ENCODE peak calls at places on chromosomes 7 and 10, in ten cellular contexts. H is fibroblast of mammary gland; B is progenitor cell of endocrine pancreas; X is activated CD8-positive, alpha-beta memory T cell treated with anti-CD3 and anti-CD28 coated beads for 48 hours; D is NCI-H226; U is stimulated activated CD4-positive, alpha-beta T cell treated with anti-CD3 and anti-CD28 coated beads, Interleukin-15, amount 100 ng/mL, for 1 hour; Z is astrocyte of the spinal cord; Y is kidney epithelial cell; J is NCI-H1694 treated with DMSO at 0.1 percent for 48 hours; S is left colon. F is an unnamed sample.

GRCh38 chr10:44966816-44967509 is 7.4 kb downstream of the RASSF4 start:
- DNase-seq in H (no peak), B (no peak), X (no peak), D (no peak), U (no peak), Z (no peak), Y (no peak), J (no peak), S (no peak), F (no peak)

GRCh38 chr7:97026705-97027426 is 2.2 kb upstream of the DLX5 start:
- DNase-seq in H (no peak), B (no peak), X (no peak), D (no peak), U (no peak), Z (no peak), Y (no peak), J (no peak), S (no peak), F (no peak)

GRCh38 chr10:61215276-61215675 is 237.9 kb downstream of the TMEM26 start:
- DNase-seq in H (no peak), B (no peak), X (no peak), D (no peak), U (no peak), Z (peak; percentile 1), Y (no peak), J (no peak), S (no peak), F (no peak)

GRCh38 chr10:97333351-97333600 is 1.3 kb downstream of the FRAT2 start:
- DNase-seq in H (peak; percentile 59), B (no peak), X (no peak), D (no peak), U (no peak), Z (peak; percentile 54), Y (no peak), J (no peak), S (no peak), F (no peak)

GRCh38 chr7:107978815-107979408 is 24.0 kb downstream of the LAMB1 start:
- DNase-seq in H (no peak), B (no peak), X (no peak), D (no peak), U (no peak), Z (no peak), Y (no peak), J (no peak), S (no peak), F (no peak)

GRCh38 chr7:141073641-141074161 is at the start of gene TMEM178B:
- DNase-seq in H (no peak), B (peak; percentile 17), X (no peak), D (no peak), U (no peak), Z (no peak), Y (no peak), J (no peak), S (no peak), F (no peak)

GRCh38 chr7:100933735-100934134 is 15.6 kb upstream of the MUC3A start:
- DNase-seq in H (no peak), B (no peak), X (no peak), D (no peak), U (no peak), Z (no peak), Y (no peak), J (no peak), S (no peak), F (no peak)

GRCh38 chr10:52563361-52563760 is 209.2 kb downstream of the MBL2 start:
- DNase-seq in H (peak; percentile 49), B (no peak), X (no peak), D (no peak), U (no peak), Z (no peak), Y (no peak), J (no peak), S (no peak), F (no peak)

GRCh38 chr10:110508806-110509544 is 11.3 kb downstream of the DUSP5 start:
- DNase-seq in H (peak; percentile 37), B (no peak), X (no peak), D (no peak), U (no peak), Z (peak; percentile 10), Y (no peak), J (no peak), S (no peak), F (no peak)

GRCh38 chr7:32761451-32762320 is 129.9 kb downstream of the KBTBD2 start:
- DNase-seq in H (no peak), B (no peak), X (no peak), D (no peak), U (no peak), Z (no peak), Y (no peak), J (no peak), S (no peak), F (no peak)

GRCh38 chr7:30143748-30144251 is 9.0 kb downstream of the MTURN start:
- DNase-seq in H (peak; percentile 77), B (no peak), X (no peak), D (peak; percentile 57), U (no peak), Z (peak; percentile 35), Y (peak; percentile 58), J (no peak), S (no peak), F (no peak)

GRCh38 chr10:114349505-114350211 is 54.6 kb downstream of the AFAP1L2 start:
- DNase-seq in H (no peak), B (no peak), X (no peak), D (no peak), U (no peak), Z (no peak), Y (no peak), J (no peak), S (no peak), F (no peak)

GRCh38 chr10:28719789-28720436 is 42.6 kb downstream of the BAMBI start:
- DNase-seq in H (peak; percentile 23), B (no peak), X (no peak), D (peak; percentile 38), U (no peak), Z (peak; percentile 30), Y (no peak), J (no peak), S (no peak), F (no peak)

GRCh38 chr10:35643976-35644799 is 2.1 kb upstream of the FZD8 start:
- DNase-seq in H (no peak), B (no peak), X (no peak), D (no peak), U (no peak), Z (peak; percentile 9), Y (no peak), J (no peak), S (no peak), F (no peak)

GRCh38 chr7:111047595-111047994 is 43.3 kb upstream of the LRRN3 start:
- DNase-seq in H (no peak), B (no peak), X (no peak), D (no peak), U (no peak), Z (no peak), Y (no peak), J (no peak), S (no peak), F (no peak)

GRCh38 chr10:11403116-11403515 is 208.3 kb downstream of the USP6NL start:
- DNase-seq in H (no peak), B (no peak), X (no peak), D (no peak), U (no peak), Z (no peak), Y (no peak), J (no peak), S (peak; percentile 28), F (no peak)

GRCh38 chr7:14504134-14504533 is 398.4 kb downstream of the DGKB start:
- DNase-seq in H (no peak), B (no peak), X (no peak), D (no peak), U (no peak), Z (no peak), Y (no peak), J (peak; percentile 33), S (no peak), F (no peak)

GRCh38 chr10:59957975-59958374 is 51.6 kb upstream of the CCDC6 start:
- DNase-seq in H (no peak), B (no peak), X (no peak), D (no peak), U (no peak), Z (no peak), Y (no peak), J (no peak), S (no peak), F (no peak)

GRCh38 chr7:506391-506831 is 13.2 kb downstream of the PDGFA start:
- DNase-seq in H (no peak), B (no peak), X (no peak), D (no peak), U (no peak), Z (no peak), Y (no peak), J (no peak), S (peak; percentile 10), F (no peak)

GRCh38 chr7:122299624-122299934 is 5.0 kb downstream of the FEZF1 start:
- DNase-seq in H (no peak), B (no peak), X (no peak), D (no peak), U (no peak), Z (no peak), Y (no peak), J (no peak), S (no peak), F (no peak)

GRCh38 chr10:89332718-89333281 is 5.0 kb downstream of the IFIT3 start:
- DNase-seq in H (no peak), B (no peak), X (no peak), D (no peak), U (no peak), Z (no peak), Y (no peak), J (no peak), S (peak; percentile 21), F (no peak)

GRCh38 chr10:1293636-1294440 is 237.7 kb downstream of the WDR37 start:
- DNase-seq in H (no peak), B (no peak), X (no peak), D (no peak), U (no peak), Z (no peak), Y (no peak), J (peak; percentile 25), S (no peak), F (no peak)

GRCh38 chr10:49592726-49593563 is 17.2 kb upstream of the SLC18A3 start:
- DNase-seq in H (peak; percentile 47), B (peak; percentile 56), X (no peak), D (peak; percentile 45), U (peak; percentile 26), Z (peak; percentile 49), Y (no peak), J (peak; percentile 44), S (peak; percentile 57), F (no peak)

GRCh38 chr7:76315372-76315771 is 12.9 kb downstream of the HSPB1 start:
- DNase-seq in H (no peak), B (no peak), X (no peak), D (no peak), U (no peak), Z (no peak), Y (no peak), J (no peak), S (peak; percentile 50), F (no peak)

GRCh38 chr7:43302211-43302711 is 189.8 kb downstream of the HECW1 start:
- DNase-seq in H (peak; percentile 60), B (no peak), X (peak; percentile 11), D (peak; percentile 52), U (no peak), Z (peak; percentile 94), Y (peak; percentile 78), J (no peak), S (no peak), F (peak; percentile 41)

GRCh38 chr10:44703241-44704155 is 207.6 kb upstream of the TMEM72 start:
- DNase-seq in H (peak; percentile 48), B (no peak), X (no peak), D (no peak), U (no peak), Z (peak; percentile 61), Y (no peak), J (no peak), S (no peak), F (no peak)

GRCh38 chr7:15720849-15721471 is 34.5 kb upstream of the MEOX2 start:
- DNase-seq in H (peak; percentile 68), B (no peak), X (no peak), D (peak; percentile 28), U (no peak), Z (peak; percentile 64), Y (no peak), J (peak; percentile 46), S (peak; percentile 30), F (no peak)

F was measured in epithelial cell of prostate.